ENCODE peak calls at places on chromosomes 1 and 21, in six cellular contexts. One of them, this sample, is unnamed.

GRCh38 chr1:155193275-155193990 is 14.3 kb downstream of the THBS3 start:
- DNase-seq in BE2C: peak; percentile 92
- DNase-seq in fibroblast of mammary gland: peak; percentile 87
- DNase-seq in pancreas: peak; percentile 92
- DNase-seq in transverse colon: peak; percentile 93
- DNase-seq in IMR-90: peak; percentile 81
- DNase-seq in this sample: peak; percentile 86

GRCh38 chr1:204254031-204254661 is 40.4 kb upstream of the GOLT1A start:
- DNase-seq in BE2C: no peak
- DNase-seq in transverse colon: peak; percentile 41
- DNase-seq in IMR-90: peak; percentile 73
- DNase-seq in pancreas: no peak
- DNase-seq in fibroblast of mammary gland: peak; percentile 82
- DNase-seq in this sample: peak; percentile 87

GRCh38 chr1:14875781-14876564 is 277.5 kb downstream of the KAZN start:
- DNase-seq in transverse colon: no peak
- DNase-seq in pancreas: peak; percentile 61
- DNase-seq in IMR-90: no peak
- DNase-seq in BE2C: no peak
- DNase-seq in fibroblast of mammary gland: no peak
- DNase-seq in this sample: no peak

GRCh38 chr1:91883470-91883869 is 2.5 kb downstream of the TGFBR3 start:
- DNase-seq in BE2C: no peak
- DNase-seq in pancreas: no peak
- DNase-seq in transverse colon: no peak
- DNase-seq in fibroblast of mammary gland: peak; percentile 70
- DNase-seq in IMR-90: peak; percentile 62
- DNase-seq in this sample: no peak

GRCh38 chr21:26064506-26064905 is 106.1 kb downstream of the APP start:
- DNase-seq in BE2C: no peak
- DNase-seq in fibroblast of mammary gland: no peak
- DNase-seq in IMR-90: no peak
- DNase-seq in pancreas: no peak
- DNase-seq in transverse colon: no peak
- DNase-seq in this sample: no peak

GRCh38 chr1:185595835-185596667 is 138.1 kb upstream of the HMCN1 start:
- DNase-seq in transverse colon: peak; percentile 66
- DNase-seq in fibroblast of mammary gland: peak; percentile 48
- DNase-seq in BE2C: peak; percentile 60
- DNase-seq in pancreas: peak; percentile 57
- DNase-seq in IMR-90: peak; percentile 56
- DNase-seq in this sample: peak; percentile 68

GRCh38 chr1:198399452-198399851 is 141.0 kb downstream of the ATP6V1G3 start:
- DNase-seq in pancreas: no peak
- DNase-seq in BE2C: no peak
- DNase-seq in fibroblast of mammary gland: peak; percentile 2
- DNase-seq in transverse colon: no peak
- DNase-seq in IMR-90: no peak
- DNase-seq in this sample: no peak

GRCh38 chr1:64092851-64093371 is 110.5 kb upstream of the UBE2U start:
- DNase-seq in pancreas: no peak
- DNase-seq in fibroblast of mammary gland: no peak
- DNase-seq in transverse colon: no peak
- DNase-seq in IMR-90: no peak
- DNase-seq in BE2C: no peak
- DNase-seq in this sample: peak; percentile 45

GRCh38 chr1:925532-926421 is 2.1 kb downstream of the SAMD11 start:
- DNase-seq in BE2C: peak; percentile 77
- DNase-seq in transverse colon: no peak
- DNase-seq in pancreas: no peak
- DNase-seq in fibroblast of mammary gland: no peak
- DNase-seq in IMR-90: peak; percentile 28
- DNase-seq in this sample: no peak

GRCh38 chr1:174743654-174744561 is 255.8 kb upstream of the CACYBP start:
- DNase-seq in IMR-90: peak; percentile 63
- DNase-seq in fibroblast of mammary gland: peak; percentile 67
- DNase-seq in transverse colon: no peak
- DNase-seq in BE2C: no peak
- DNase-seq in pancreas: no peak
- DNase-seq in this sample: peak; percentile 12

GRCh38 chr1:174746024-174746808 is 253.5 kb upstream of the CACYBP start:
- DNase-seq in BE2C: no peak
- DNase-seq in fibroblast of mammary gland: peak; percentile 16
- DNase-seq in IMR-90: no peak
- DNase-seq in transverse colon: no peak
- DNase-seq in pancreas: no peak
- DNase-seq in this sample: no peak

GRCh38 chr1:174748603-174749002 is 251.1 kb upstream of the CACYBP start:
- DNase-seq in BE2C: no peak
- DNase-seq in fibroblast of mammary gland: no peak
- DNase-seq in transverse colon: no peak
- DNase-seq in pancreas: no peak
- DNase-seq in IMR-90: no peak
- DNase-seq in this sample: no peak

GRCh38 chr1:174744886-174745285 is 254.9 kb upstream of the CACYBP start:
- DNase-seq in IMR-90: peak; percentile 23
- DNase-seq in BE2C: no peak
- DNase-seq in transverse colon: no peak
- DNase-seq in pancreas: no peak
- DNase-seq in fibroblast of mammary gland: peak; percentile 73
- DNase-seq in this sample: peak; percentile 63

GRCh38 chr1:174747613-174748012 is 252.1 kb upstream of the CACYBP start:
- DNase-seq in transverse colon: no peak
- DNase-seq in BE2C: no peak
- DNase-seq in IMR-90: no peak
- DNase-seq in fibroblast of mammary gland: no peak
- DNase-seq in pancreas: no peak
- DNase-seq in this sample: no peak
- TF ChIP-seq CTCF in transverse colon: no peak
- TF ChIP-seq CTCF in BE2C: peak; percentile 17
- TF ChIP-seq CTCF in IMR-90: peak; percentile 29
- TF ChIP-seq CTCF in fibroblast of mammary gland: peak; percentile 20
- TF ChIP-seq CTCF in pancreas: no peak
- TF ChIP-seq CTCF in this sample: no peak

GRCh38 chr1:235041201-235041600 is 87.4 kb downstream of the TOMM20 start:
- DNase-seq in pancreas: no peak
- DNase-seq in fibroblast of mammary gland: no peak
- DNase-seq in transverse colon: no peak
- DNase-seq in IMR-90: no peak
- DNase-seq in BE2C: no peak
- DNase-seq in this sample: no peak
- H3K4me3 ChIP-seq in pancreas: no peak overlapping the region
- H3K4me3 ChIP-seq in fibroblast of mammary gland: no peak overlapping the region
- H3K4me3 ChIP-seq in transverse colon: no peak overlapping the region
- H3K4me3 ChIP-seq in IMR-90: no peak overlapping the region
- H3K4me3 ChIP-seq in BE2C: no peak overlapping the region
- H3K4me3 ChIP-seq in this sample: no peak overlapping the region

DNA sequence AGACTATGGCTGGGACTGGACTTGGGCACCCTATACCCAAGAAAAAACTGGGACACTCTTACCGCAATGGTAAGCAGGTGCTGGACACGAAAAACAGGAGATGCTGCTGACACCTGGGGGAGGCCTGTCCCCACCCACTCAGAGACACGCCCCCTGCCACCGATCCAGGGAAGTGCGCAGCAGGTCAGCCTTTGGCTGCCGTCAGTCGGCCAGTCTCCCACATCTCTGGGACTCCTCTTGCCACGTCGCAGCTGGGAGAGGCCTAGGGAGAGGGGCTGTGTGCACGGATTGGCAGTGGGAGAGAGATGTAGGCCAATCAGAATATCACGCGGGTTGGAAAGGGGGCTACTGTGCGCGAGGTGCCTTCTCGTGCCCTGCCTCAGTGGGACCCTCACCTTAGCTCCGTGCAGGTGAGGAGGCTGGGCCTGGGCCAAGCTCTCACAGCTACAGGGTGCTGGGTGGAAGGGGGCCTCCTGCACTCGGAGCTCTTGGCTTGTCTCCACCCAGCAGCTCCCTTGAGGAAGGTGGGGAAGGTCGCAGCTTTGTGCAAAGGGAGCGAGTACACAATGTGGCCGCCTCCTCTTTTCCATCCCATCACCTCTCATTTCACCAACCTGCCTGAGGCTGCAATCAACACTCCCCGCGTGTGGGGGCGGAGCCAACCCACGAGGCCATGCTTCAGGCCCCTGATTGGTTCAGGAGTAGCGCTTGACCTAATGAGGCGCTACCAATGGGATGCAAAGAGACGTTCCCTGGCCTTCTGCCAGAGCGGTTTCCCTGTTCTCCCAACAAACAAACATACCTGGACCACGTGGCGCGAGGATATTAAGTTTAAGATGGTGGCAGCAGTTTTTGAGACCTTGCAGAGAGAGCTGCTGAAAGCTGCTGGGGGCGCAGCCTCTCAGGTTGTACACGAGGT is 25.7 kb upstream of the LDLRAP1 start:
- DNase-seq in fibroblast of mammary gland: no peak
- DNase-seq in transverse colon: no peak
- DNase-seq in pancreas: no peak
- DNase-seq in IMR-90: no peak
- DNase-seq in BE2C: no peak
- DNase-seq in this sample: no peak
- TF ChIP-seq CTCF in fibroblast of mammary gland: no peak
- TF ChIP-seq CTCF in transverse colon: no peak
- TF ChIP-seq CTCF in pancreas: no peak
- TF ChIP-seq CTCF in IMR-90: no peak
- TF ChIP-seq CTCF in BE2C: no peak
- TF ChIP-seq CTCF in this sample: no peak

DNA sequence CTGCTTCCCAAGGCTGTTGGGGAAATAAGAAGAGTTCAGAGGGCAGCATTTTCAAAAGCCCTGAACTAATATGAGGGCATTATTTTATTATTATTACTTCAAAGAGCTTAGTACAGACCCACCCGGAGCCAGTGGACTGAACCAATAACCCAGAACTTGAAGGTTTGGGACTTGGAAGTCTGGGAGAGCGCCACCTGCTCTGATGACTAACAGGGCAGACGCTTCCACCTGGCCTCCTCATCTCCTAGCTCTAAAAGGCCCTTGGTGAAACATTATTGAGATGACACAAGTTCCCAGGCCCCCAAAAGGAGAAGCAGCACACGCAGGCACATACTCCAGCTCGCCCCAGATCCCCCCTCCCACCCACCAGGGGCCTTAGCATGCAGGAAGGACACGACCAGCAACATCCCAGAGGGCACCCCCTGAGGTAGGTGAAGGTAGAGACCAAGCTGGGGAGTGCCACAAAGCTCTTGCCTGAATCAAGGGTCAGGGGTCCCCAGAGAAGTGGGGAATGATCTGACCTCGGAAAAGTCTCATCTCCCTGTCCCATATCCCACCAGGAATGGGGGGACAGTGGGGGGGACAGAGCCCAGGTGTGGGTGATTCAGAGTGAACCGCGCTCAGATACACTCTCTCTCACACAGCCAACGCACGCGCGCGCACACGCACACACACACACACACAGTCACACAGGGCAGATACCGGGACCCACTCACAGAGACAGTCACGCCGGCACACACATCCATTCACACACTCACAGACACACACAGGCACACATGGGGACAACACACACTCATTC is 1.2 kb downstream of the DLGAP3 start:
- DNase-seq in IMR-90: no peak
- DNase-seq in pancreas: no peak
- DNase-seq in transverse colon: no peak
- DNase-seq in BE2C: no peak
- DNase-seq in fibroblast of mammary gland: no peak
- DNase-seq in this sample: no peak
- H3K4me3 ChIP-seq in IMR-90: no peak overlapping the region
- H3K4me3 ChIP-seq in pancreas: peak overlapping the region; percentile 57
- H3K4me3 ChIP-seq in transverse colon: no peak overlapping the region
- H3K4me3 ChIP-seq in BE2C: peak overlapping the region; percentile 69
- H3K4me3 ChIP-seq in fibroblast of mammary gland: no peak overlapping the region
- H3K4me3 ChIP-seq in this sample: no peak overlapping the region